ENCODE peak calls at places on chromosomes 3 and 15, in seven cellular contexts. U is fibroblast of mammary gland, C is T1000, D is substantia nigra, O is KBM-7, N is left cardiac atrium, G is Right ventricle myocardium superior. P is an unnamed sample.

GRCh38 chr15:95850837-95851236 is 479.7 kb upstream of the NR2F2 start:
- DNase-seq in U (no peak), G (no peak), N (no peak), O (no peak), C (no peak), D (no peak), P (no peak)

GRCh38 chr3:32453346-32453745 is 49.3 kb downstream of the CMTM6 start:
- DNase-seq in G (no peak), N (no peak), U (peak), D (no peak), O (no peak), C (no peak), P (no peak)

GRCh38 chr3:25047058-25047457 is 381.0 kb upstream of the RARB start:
- DNase-seq in U (no peak), G (no peak), C (no peak), N (no peak), O (no peak), D (no peak), P (no peak)

GRCh38 chr3:27714692-27715453 is 7.2 kb downstream of the EOMES start:
- DNase-seq in D (no peak), O (no peak), G (no peak), N (no peak), C (no peak), U (no peak), P (no peak)

GRCh38 chr3:14412831-14413380 is 10.5 kb downstream of the SLC6A6 start:
- DNase-seq in U (no peak), N (no peak), C (no peak), O (no peak), G (peak), D (peak), P (peak)

GRCh38 chr3:184258926-184259325 is 2.4 kb downstream of the CAMK2N2 start:
- DNase-seq in D (no peak), U (no peak), N (no peak), O (no peak), C (no peak), G (no peak), P (no peak)

GRCh38 chr3:142863010-142863787 is 25.7 kb downstream of the PCOLCE2 start:
- DNase-seq in O (peak), C (no peak), G (no peak), D (no peak), N (peak), U (peak), P (no peak)

GRCh38 chr3:14791343-14791945 is 27.3 kb upstream of the FGD5 start:
- DNase-seq in N (peak), U (peak), G (peak), C (no peak), O (peak), D (no peak), P (no peak)